ENCODE peak calls at places on chromosomes 4 and X, in seven cellular contexts. One of them, this sample, is unnamed.

GRCh38 chr4:53854991-53855885 is 209.2 kb downstream of the CHIC2 start:
- DNase-seq in GM23338: no peak
- DNase-seq in endothelial cell of umbilical vein: no peak
- DNase-seq in breast epithelium: no peak
- DNase-seq in spleen: no peak
- DNase-seq in upper lobe of left lung: no peak
- DNase-seq in suprapubic skin: no peak
- DNase-seq in this sample: no peak

GRCh38 chr4:171532968-171533367 is 280.2 kb upstream of the GALNTL6 start:
- DNase-seq in spleen: no peak
- DNase-seq in suprapubic skin: no peak
- DNase-seq in upper lobe of left lung: no peak
- DNase-seq in GM23338: no peak
- DNase-seq in breast epithelium: no peak
- DNase-seq in endothelial cell of umbilical vein: no peak
- DNase-seq in this sample: no peak

GRCh38 chrX:16997313-16997712 is 50.9 kb downstream of the REPS2 start:
- DNase-seq in spleen: no peak
- DNase-seq in suprapubic skin: no peak
- DNase-seq in GM23338: no peak
- DNase-seq in upper lobe of left lung: no peak
- DNase-seq in endothelial cell of umbilical vein: no peak
- DNase-seq in breast epithelium: no peak
- DNase-seq in this sample: no peak

GRCh38 chr4:100128338-100128737 is 61.9 kb downstream of the DDIT4L start:
- DNase-seq in endothelial cell of umbilical vein: no peak
- DNase-seq in upper lobe of left lung: no peak
- DNase-seq in breast epithelium: no peak
- DNase-seq in GM23338: peak
- DNase-seq in spleen: no peak
- DNase-seq in suprapubic skin: no peak
- DNase-seq in this sample: no peak

GRCh38 chr4:26354491-26354890 is 33.7 kb downstream of the RBPJ start:
- DNase-seq in upper lobe of left lung: no peak
- DNase-seq in GM23338: no peak
- DNase-seq in endothelial cell of umbilical vein: no peak
- DNase-seq in breast epithelium: no peak
- DNase-seq in suprapubic skin: no peak
- DNase-seq in spleen: no peak
- DNase-seq in this sample: no peak

GRCh38 chr4:80243274-80244018 is 23.0 kb upstream of the FGF5 start:
- DNase-seq in upper lobe of left lung: no peak
- DNase-seq in spleen: no peak
- DNase-seq in GM23338: no peak
- DNase-seq in endothelial cell of umbilical vein: no peak
- DNase-seq in suprapubic skin: no peak
- DNase-seq in breast epithelium: no peak
- DNase-seq in this sample: no peak

GRCh38 chr4:188387134-188387791 is 248.0 kb downstream of the TRIML1 start:
- DNase-seq in upper lobe of left lung: no peak
- DNase-seq in spleen: no peak
- DNase-seq in endothelial cell of umbilical vein: no peak
- DNase-seq in GM23338: peak
- DNase-seq in breast epithelium: peak
- DNase-seq in suprapubic skin: no peak
- DNase-seq in this sample: no peak

GRCh38 chr4:73985528-73985852 is 2.5 kb downstream of the PPBP start:
- DNase-seq in GM23338: no peak
- DNase-seq in breast epithelium: no peak
- DNase-seq in spleen: no peak
- DNase-seq in upper lobe of left lung: no peak
- DNase-seq in endothelial cell of umbilical vein: no peak
- DNase-seq in suprapubic skin: no peak
- DNase-seq in this sample: no peak

GRCh38 chrX:107676559-107677378 is 48.5 kb downstream of the PRPS1 start:
- DNase-seq in breast epithelium: peak
- DNase-seq in GM23338: no peak
- DNase-seq in suprapubic skin: peak
- DNase-seq in upper lobe of left lung: peak
- DNase-seq in endothelial cell of umbilical vein: peak
- DNase-seq in spleen: peak
- DNase-seq in this sample: no peak

GRCh38 chrX:65679071-65679540 is 11.7 kb downstream of the MSN start:
- DNase-seq in suprapubic skin: no peak
- DNase-seq in upper lobe of left lung: no peak
- DNase-seq in spleen: no peak
- DNase-seq in endothelial cell of umbilical vein: peak
- DNase-seq in breast epithelium: no peak
- DNase-seq in GM23338: no peak
- DNase-seq in this sample: no peak

GRCh38 chr4:103664676-103665075 is 55.1 kb downstream of the TACR3 start:
- DNase-seq in breast epithelium: no peak
- DNase-seq in endothelial cell of umbilical vein: no peak
- DNase-seq in GM23338: no peak
- DNase-seq in suprapubic skin: no peak
- DNase-seq in spleen: no peak
- DNase-seq in upper lobe of left lung: no peak
- DNase-seq in this sample: no peak

GRCh38 chrX:130024127-130024526 is 41.7 kb downstream of the BCORL1 start:
- DNase-seq in breast epithelium: peak
- DNase-seq in upper lobe of left lung: no peak
- DNase-seq in GM23338: peak
- DNase-seq in endothelial cell of umbilical vein: peak
- DNase-seq in spleen: peak
- DNase-seq in suprapubic skin: peak
- DNase-seq in this sample: peak

GRCh38 chr4:112923514-112923913 is 125.9 kb upstream of the ANK2 start:
- DNase-seq in upper lobe of left lung: no peak
- DNase-seq in spleen: no peak
- DNase-seq in GM23338: no peak
- DNase-seq in endothelial cell of umbilical vein: no peak
- DNase-seq in suprapubic skin: no peak
- DNase-seq in breast epithelium: no peak
- DNase-seq in this sample: no peak

GRCh38 chr4:79331126-79331876 is 5.4 kb upstream of the NAA11 start:
- DNase-seq in upper lobe of left lung: no peak
- DNase-seq in suprapubic skin: no peak
- DNase-seq in GM23338: no peak
- DNase-seq in spleen: no peak
- DNase-seq in breast epithelium: no peak
- DNase-seq in endothelial cell of umbilical vein: no peak
- DNase-seq in this sample: no peak

GRCh38 chr4:53967971-53968370 is 96.4 kb downstream of the CHIC2 start:
- DNase-seq in breast epithelium: no peak
- DNase-seq in suprapubic skin: no peak
- DNase-seq in spleen: no peak
- DNase-seq in endothelial cell of umbilical vein: no peak
- DNase-seq in GM23338: no peak
- DNase-seq in upper lobe of left lung: no peak
- DNase-seq in this sample: no peak

GRCh38 chr4:32991663-32992062 is 2271.5 kb downstream of the PCDH7 start:
- DNase-seq in upper lobe of left lung: no peak
- DNase-seq in GM23338: no peak
- DNase-seq in endothelial cell of umbilical vein: no peak
- DNase-seq in suprapubic skin: no peak
- DNase-seq in breast epithelium: no peak
- DNase-seq in spleen: no peak
- DNase-seq in this sample: no peak

GRCh38 chr4:40189997-40190396 is 6.8 kb upstream of the RHOH start:
- DNase-seq in spleen: no peak
- DNase-seq in breast epithelium: no peak
- DNase-seq in upper lobe of left lung: no peak
- DNase-seq in GM23338: no peak
- DNase-seq in suprapubic skin: no peak
- DNase-seq in endothelial cell of umbilical vein: no peak
- DNase-seq in this sample: no peak

GRCh38 chrX:119880076-119880475 is 8.4 kb downstream of the NDUFA1 start:
- DNase-seq in spleen: no peak
- DNase-seq in upper lobe of left lung: no peak
- DNase-seq in GM23338: no peak
- DNase-seq in suprapubic skin: no peak
- DNase-seq in breast epithelium: no peak
- DNase-seq in endothelial cell of umbilical vein: no peak
- DNase-seq in this sample: no peak

GRCh38 chr4:169070895-169071218 is 60.8 kb upstream of the CBR4 start:
- DNase-seq in endothelial cell of umbilical vein: no peak
- DNase-seq in upper lobe of left lung: no peak
- DNase-seq in breast epithelium: peak
- DNase-seq in suprapubic skin: no peak
- DNase-seq in GM23338: no peak
- DNase-seq in spleen: no peak
- DNase-seq in this sample: no peak

GRCh38 chr4:5750052-5750950 is 39.3 kb downstream of the EVC start:
- DNase-seq in breast epithelium: no peak
- DNase-seq in endothelial cell of umbilical vein: peak
- DNase-seq in suprapubic skin: peak
- DNase-seq in upper lobe of left lung: no peak
- DNase-seq in spleen: no peak
- DNase-seq in GM23338: no peak
- DNase-seq in this sample: no peak

GRCh38 chr4:2715426-2715825 is 40.7 kb downstream of the TNIP2 start:
- DNase-seq in upper lobe of left lung: no peak
- DNase-seq in suprapubic skin: no peak
- DNase-seq in endothelial cell of umbilical vein: no peak
- DNase-seq in GM23338: no peak
- DNase-seq in spleen: no peak
- DNase-seq in breast epithelium: no peak
- DNase-seq in this sample: no peak

DNA sequence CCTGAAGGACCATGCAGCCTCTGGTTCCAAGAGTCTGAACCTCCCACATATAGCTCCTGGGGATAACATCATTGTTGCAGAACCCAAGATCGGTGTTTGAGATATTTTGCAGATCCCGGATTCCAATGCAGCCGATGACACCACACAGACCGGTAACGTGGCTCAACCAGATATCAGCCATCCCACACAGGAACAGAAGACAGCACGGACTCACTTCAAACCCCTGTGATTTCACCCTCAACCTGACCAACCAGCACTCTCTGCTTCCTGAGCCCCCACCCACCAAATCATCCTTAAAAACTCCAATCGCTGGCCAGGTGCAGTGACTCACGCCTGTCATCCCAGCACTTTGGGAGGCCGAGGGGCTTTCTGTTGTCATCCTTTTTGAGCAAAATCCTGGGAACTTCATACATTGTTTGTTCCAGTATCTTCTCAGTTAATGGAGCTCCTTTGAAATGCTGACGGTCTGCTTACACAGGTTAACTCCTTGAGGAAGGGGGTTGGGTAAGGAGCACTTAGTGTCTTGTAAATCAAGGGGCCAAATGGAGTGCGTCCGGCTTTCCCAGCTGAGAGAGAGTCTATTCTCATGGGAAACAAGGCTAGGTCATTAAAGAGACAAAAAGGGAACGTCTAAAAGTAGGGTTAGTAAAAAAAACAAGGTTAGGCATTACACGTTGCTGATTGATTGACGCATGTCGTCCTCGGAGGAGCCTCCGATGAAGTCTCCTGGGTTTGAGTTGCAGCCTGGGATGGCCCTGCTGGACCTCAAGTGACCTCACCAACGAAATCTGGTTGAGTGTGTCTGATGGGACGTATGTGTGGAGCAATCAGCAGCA is 230.4 kb downstream of the CRLF2 start:
- DNase-seq in upper lobe of left lung: no peak
- DNase-seq in breast epithelium: no peak
- DNase-seq in endothelial cell of umbilical vein: no peak
- DNase-seq in GM23338: peak
- DNase-seq in spleen: no peak
- DNase-seq in suprapubic skin: peak
- DNase-seq in this sample: no peak
- TF ChIP-seq POLR2AphosphoS5 in upper lobe of left lung: no peak
- TF ChIP-seq POLR2AphosphoS5 in breast epithelium: no peak
- TF ChIP-seq POLR2AphosphoS5 in endothelial cell of umbilical vein: no peak
- TF ChIP-seq POLR2AphosphoS5 in GM23338: peak
- TF ChIP-seq POLR2AphosphoS5 in spleen: no peak
- TF ChIP-seq POLR2AphosphoS5 in suprapubic skin: no peak
- TF ChIP-seq POLR2AphosphoS5 in this sample: no peak

GRCh38 chr4:107825072-107825789 is 499 bp downstream of the SGMS2 start:
- DNase-seq in suprapubic skin: peak
- DNase-seq in endothelial cell of umbilical vein: peak
- DNase-seq in spleen: no peak
- DNase-seq in upper lobe of left lung: no peak
- DNase-seq in GM23338: peak
- DNase-seq in breast epithelium: peak
- DNase-seq in this sample: peak

GRCh38 chr4:107824367-107825071 is at the start of gene SGMS2:
- DNase-seq in suprapubic skin: peak
- DNase-seq in breast epithelium: peak
- DNase-seq in endothelial cell of umbilical vein: peak
- DNase-seq in spleen: peak
- DNase-seq in GM23338: peak
- DNase-seq in upper lobe of left lung: peak
- DNase-seq in this sample: peak

GRCh38 chr4:107826427-107826980 is 1.8 kb downstream of the SGMS2 start:
- DNase-seq in GM23338: no peak
- DNase-seq in endothelial cell of umbilical vein: peak
- DNase-seq in upper lobe of left lung: no peak
- DNase-seq in spleen: no peak
- DNase-seq in breast epithelium: no peak
- DNase-seq in suprapubic skin: no peak
- DNase-seq in this sample: no peak

GRCh38 chr4:107828315-107828714 is 3.6 kb downstream of the SGMS2 start:
- DNase-seq in spleen: no peak
- DNase-seq in suprapubic skin: no peak
- DNase-seq in breast epithelium: no peak
- DNase-seq in upper lobe of left lung: no peak
- DNase-seq in endothelial cell of umbilical vein: no peak
- DNase-seq in GM23338: no peak
- DNase-seq in this sample: no peak

GRCh38 chr4:107823870-107824366 is 814 bp upstream of the SGMS2 start:
- DNase-seq in GM23338: peak
- DNase-seq in suprapubic skin: no peak
- DNase-seq in breast epithelium: no peak
- DNase-seq in endothelial cell of umbilical vein: no peak
- DNase-seq in spleen: no peak
- DNase-seq in upper lobe of left lung: no peak
- DNase-seq in this sample: no peak
- TF ChIP-seq POLR2AphosphoS5 in GM23338: peak
- TF ChIP-seq POLR2AphosphoS5 in suprapubic skin: no peak
- TF ChIP-seq POLR2AphosphoS5 in breast epithelium: no peak
- TF ChIP-seq POLR2AphosphoS5 in endothelial cell of umbilical vein: no peak
- TF ChIP-seq POLR2AphosphoS5 in spleen: no peak
- TF ChIP-seq POLR2AphosphoS5 in upper lobe of left lung: no peak
- TF ChIP-seq POLR2AphosphoS5 in this sample: no peak

GRCh38 chr4:176800891-176801534 is 8.3 kb upstream of the VEGFC start:
- DNase-seq in upper lobe of left lung: no peak
- DNase-seq in spleen: no peak
- DNase-seq in endothelial cell of umbilical vein: no peak
- DNase-seq in breast epithelium: no peak
- DNase-seq in suprapubic skin: no peak
- DNase-seq in GM23338: no peak
- DNase-seq in this sample: no peak
- TF ChIP-seq POLR2AphosphoS5 in upper lobe of left lung: no peak
- TF ChIP-seq POLR2AphosphoS5 in spleen: no peak
- TF ChIP-seq POLR2AphosphoS5 in endothelial cell of umbilical vein: no peak
- TF ChIP-seq POLR2AphosphoS5 in breast epithelium: no peak
- TF ChIP-seq POLR2AphosphoS5 in suprapubic skin: no peak
- TF ChIP-seq POLR2AphosphoS5 in GM23338: no peak
- TF ChIP-seq POLR2AphosphoS5 in this sample: no peak

DNA sequence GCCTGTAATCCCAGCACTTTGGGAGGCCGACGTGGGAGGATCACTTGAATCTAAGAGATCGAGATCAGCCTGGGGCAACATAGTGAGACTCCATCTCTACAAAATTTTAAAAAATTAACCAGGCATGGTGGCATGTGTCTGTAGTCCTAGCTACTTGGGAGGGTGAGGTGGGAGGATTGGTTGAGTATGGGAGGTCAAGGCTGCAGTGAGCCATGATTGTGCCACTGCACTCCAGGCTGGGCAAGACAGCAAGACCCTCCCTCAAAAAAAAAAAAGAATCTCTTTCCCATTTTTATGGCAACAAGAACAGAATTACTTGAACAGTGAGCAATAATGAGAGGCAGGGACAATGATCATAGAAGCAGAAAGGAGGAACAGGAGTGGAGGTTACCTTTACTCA is 94.8 kb downstream of the RNF150 start:
- DNase-seq in spleen: no peak
- DNase-seq in breast epithelium: no peak
- DNase-seq in upper lobe of left lung: no peak
- DNase-seq in endothelial cell of umbilical vein: no peak
- DNase-seq in suprapubic skin: no peak
- DNase-seq in GM23338: no peak
- DNase-seq in this sample: no peak
- TF ChIP-seq POLR2AphosphoS5 in spleen: no peak
- TF ChIP-seq POLR2AphosphoS5 in breast epithelium: no peak
- TF ChIP-seq POLR2AphosphoS5 in upper lobe of left lung: no peak
- TF ChIP-seq POLR2AphosphoS5 in endothelial cell of umbilical vein: no peak
- TF ChIP-seq POLR2AphosphoS5 in suprapubic skin: no peak
- TF ChIP-seq POLR2AphosphoS5 in GM23338: no peak
- TF ChIP-seq POLR2AphosphoS5 in this sample: no peak

This sample was measured in GM12892.